ENCODE peak calls at places on chromosomes 12 and 14, in four cellular contexts. O is A549, Q is endothelial cell of umbilical vein, R is K562. E is an unnamed sample.

GRCh38 chr14:68491793-68492192 is 301.1 kb downstream of the ZFP36L1 start:
- DNase-seq in Q (no peak), R (no peak), O (no peak), E (no peak)

GRCh38 chr12:122085006-122085405 is 6.5 kb downstream of the MLXIP start:
- DNase-seq in R (no peak), Q (no peak), O (no peak), E (no peak)

GRCh38 chr12:131290255-131290959 is 336.7 kb downstream of the ADGRD1 start:
- DNase-seq in O (no peak), Q (no peak), R (no peak), E (no peak)

GRCh38 chr12:96258451-96258933 is 64.3 kb downstream of the ELK3 start:
- DNase-seq in R (no peak), O (no peak), Q (peak; percentile 70), E (peak; percentile 88)

GRCh38 chr12:18681818-18682217 is 56.0 kb downstream of the PLCZ1 start:
- DNase-seq in R (no peak), O (no peak), Q (no peak), E (no peak)

GRCh38 chr14:98726585-98727405 is 545.2 kb downstream of the BCL11B start:
- DNase-seq in O (no peak), R (no peak), Q (no peak), E (no peak)

GRCh38 chr14:99756796-99757195 is 36.4 kb upstream of the EML1 start:
- DNase-seq in R (no peak), O (no peak), Q (peak; percentile 35), E (no peak)

GRCh38 chr12:121494093-121494787 is 86.6 kb downstream of the KDM2B start:
- DNase-seq in Q (peak; percentile 31), R (peak; percentile 79), O (peak; percentile 49), E (peak; percentile 72)

GRCh38 chr12:93879476-93880376 is 202.6 kb downstream of the CRADD start:
- DNase-seq in Q (no peak), R (no peak), O (peak; percentile 44), E (no peak)

GRCh38 chr12:46400406-46400805 is 27.8 kb upstream of the SLC38A2 start:
- DNase-seq in O (no peak), R (no peak), Q (no peak), E (no peak)
- TF ChIP-seq MAX in O (no peak), R (no peak), Q (no peak), E (no peak)

DNA sequence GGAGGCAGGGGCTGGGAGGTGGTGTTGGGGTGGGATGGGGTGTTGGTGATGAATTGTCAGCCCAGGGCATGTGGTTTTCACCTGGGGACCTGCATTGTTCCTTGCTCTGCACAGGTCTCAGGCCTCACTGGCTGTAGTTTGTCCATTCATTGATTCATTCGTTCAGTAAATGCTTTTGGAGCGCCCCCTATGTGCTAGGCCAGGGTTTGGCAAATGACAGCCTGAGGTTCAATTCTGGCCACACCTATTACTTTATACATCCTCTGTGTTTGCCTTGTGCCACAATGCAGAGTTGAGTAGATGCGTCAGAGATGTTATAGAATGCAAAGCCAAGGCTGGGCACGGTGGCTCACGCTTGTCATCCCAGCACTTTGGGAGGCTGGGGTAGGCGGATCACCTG is 4.7 kb downstream of the ADCK1 start:
- DNase-seq in Q (peak; percentile 12), R (peak; percentile 27), O (peak; percentile 49), E (peak; percentile 55)
- TF ChIP-seq MYC in Q (no peak), R (no peak), O (no peak), E (no peak)

GRCh38 chr12:57756406-57757341 is 1.8 kb downstream of the MARCHF9 start:
- DNase-seq in Q (no peak), R (peak; percentile 73), O (peak; percentile 67), E (peak; percentile 80)
- H3K4me3 ChIP-seq in Q (no peak overlapping the region), R (peak overlapping the region; percentile 50), O (peak overlapping the region; percentile 77), E (peak overlapping the region; percentile 36)

DNA sequence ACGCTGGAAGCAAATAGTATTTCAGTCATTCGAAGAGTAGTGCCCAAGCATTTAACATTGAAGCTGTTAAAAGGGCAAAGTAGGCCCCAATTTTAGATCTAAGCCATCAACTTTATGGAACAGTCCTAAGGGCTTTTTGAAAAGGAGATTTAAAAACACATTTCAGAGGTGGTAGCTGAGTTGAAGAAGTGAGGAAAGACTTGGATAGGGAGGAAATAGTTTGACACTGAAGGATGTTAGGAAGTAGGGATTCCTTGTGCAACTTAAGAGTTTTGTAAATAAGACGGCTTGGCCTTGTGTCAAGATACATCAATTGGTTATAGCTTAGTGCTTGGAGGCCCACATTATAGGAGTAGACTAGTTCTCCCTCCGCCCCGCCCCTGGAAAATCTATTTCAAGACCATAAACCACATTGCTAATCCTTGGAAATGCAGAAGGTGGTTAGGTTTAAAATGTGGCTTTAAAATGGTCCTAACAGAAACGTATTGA is 822 bp upstream of the TUBA1B start:
- DNase-seq in R (no peak), O (no peak), Q (peak; percentile 62), E (peak; percentile 74)
- TF ChIP-seq MAX in R (no peak), O (no peak), Q (no peak), E (no peak)

E was measured in NB4.